ENCODE peak calls at places on chromosome 21, in seven cellular contexts. N is A549, Y is NCI-H1417 treated with DMSO at 0.1 percent for 48 hours, U is Right ventricle myocardium inferior, A is T-cell, E is left ventricle myocardium inferior, I is T-helper 2 cell. V is an unnamed sample.

GRCh38 chr21:43274022-43274945 is 105.5 kb downstream of the CRYAA start:
- DNase-seq in A (no peak), N (no peak), U (peak), I (no peak), Y (no peak), E (peak), V (no peak)

GRCh38 chr21:44836666-44837471 is 19.0 kb upstream of the SUMO3 start:
- DNase-seq in I (no peak), U (no peak), A (no peak), N (no peak), Y (no peak), E (no peak), V (peak)

GRCh38 chr21:16179732-16180131 is 449.9 kb downstream of the USP25 start:
- DNase-seq in U (no peak), I (no peak), Y (no peak), E (no peak), A (no peak), N (no peak), V (peak)

GRCh38 chr21:41451753-41452676 is 26.0 kb downstream of the MX1 start:
- DNase-seq in Y (no peak), A (no peak), U (no peak), N (no peak), E (no peak), I (no peak), V (no peak)

GRCh38 chr21:44429894-44430293 is 25.4 kb upstream of the LRRC3 start:
- DNase-seq in Y (no peak), E (no peak), A (no peak), I (no peak), U (no peak), N (no peak), V (no peak)

GRCh38 chr21:42737969-42738590 is 84.7 kb downstream of the PDE9A start:
- DNase-seq in Y (no peak), U (peak), E (peak), A (peak), I (peak), N (no peak), V (peak)

GRCh38 chr21:35208117-35208516 is 159.0 kb upstream of the RUNX1 start:
- DNase-seq in U (no peak), N (no peak), E (no peak), Y (no peak), I (no peak), A (no peak), V (no peak)

GRCh38 chr21:27681841-27682240 is 715.0 kb upstream of the ADAMTS5 start:
- DNase-seq in A (no peak), Y (no peak), E (no peak), I (no peak), N (no peak), U (no peak), V (no peak)

GRCh38 chr21:42469272-42469671 is 26.8 kb downstream of the RSPH1 start:
- DNase-seq in Y (no peak), I (no peak), U (no peak), E (no peak), A (no peak), N (no peak), V (no peak)

GRCh38 chr21:41682719-41683179 is 84.1 kb downstream of the RIPK4 start:
- DNase-seq in A (no peak), I (no peak), E (no peak), U (no peak), N (no peak), Y (no peak), V (no peak)

V was measured in SW480.